ENCODE peak calls at places on chromosomes 12 and 14, in five cellular contexts. V, H, B, Q and K are unnamed samples.
A peak's percentile ranks its signal among the peaks of the same experiment; 100 is the strongest.

GRCh38 chr12:123111498-123112165 is 39.3 kb downstream of the PITPNM2 start:
- DNase-seq in V (no peak), H (no peak), B (no peak), Q (no peak), K (no peak)

GRCh38 chr14:65791551-65791981 is 379.0 kb downstream of the FUT8 start:
- DNase-seq in V (no peak), H (peak; percentile 63), B (no peak), Q (no peak), K (no peak)

GRCh38 chr14:80965041-80965440 is 9.6 kb downstream of the TSHR start:
- DNase-seq in V (no peak), H (no peak), B (no peak), Q (no peak), K (no peak)

GRCh38 chr14:37116933-37117844 is 55.2 kb downstream of the SLC25A21 start:
- DNase-seq in V (peak; percentile 8), H (no peak), B (no peak), Q (no peak), K (no peak)

GRCh38 chr14:91232052-91232451 is 12.5 kb downstream of the GPR68 start:
- DNase-seq in V (no peak), H (no peak), B (no peak), Q (no peak), K (no peak)

GRCh38 chr12:49748306-49748705 is 6.9 kb downstream of the TMBIM6 start:
- DNase-seq in V (no peak), H (no peak), B (no peak), Q (no peak), K (no peak)

GRCh38 chr14:56087824-56088571 is 30.2 kb upstream of the PELI2 start:
- DNase-seq in V (no peak), H (no peak), B (no peak), Q (no peak), K (no peak)

GRCh38 chr14:29548948-29549370 is 378.7 kb downstream of the PRKD1 start:
- DNase-seq in V (peak; percentile 42), H (no peak), B (no peak), Q (no peak), K (no peak)

GRCh38 chr12:95262808-95263207 is 45.2 kb downstream of the VEZT start:
- DNase-seq in V (no peak), H (no peak), B (no peak), Q (no peak), K (no peak)

GRCh38 chr12:4630262-4630661 is 18.6 kb downstream of the AKAP3 start:
- DNase-seq in V (no peak), H (no peak), B (no peak), Q (no peak), K (no peak)

GRCh38 chr14:106551265-106551664 is 1024.9 kb downstream of the TMEM121 start:
- DNase-seq in V (no peak), H (no peak), B (no peak), Q (no peak), K (no peak)

GRCh38 chr14:28731358-28731757 is 35.2 kb upstream of the FOXG1 start:
- DNase-seq in V (no peak), H (no peak), B (no peak), Q (no peak), K (no peak)

GRCh38 chr14:34713122-34713680 is 1.2 kb downstream of the CFL2 start:
- DNase-seq in V (no peak), H (no peak), B (no peak), Q (no peak), K (no peak)

GRCh38 chr14:54650331-54651017 is 83.5 kb downstream of the SAMD4A start:
- DNase-seq in V (no peak), H (no peak), B (no peak), Q (peak; percentile 70), K (no peak)

GRCh38 chr12:49288412-49288853 is 6.5 kb upstream of the PRPH start:
- DNase-seq in V (no peak), H (peak; percentile 75), B (peak; percentile 65), Q (peak; percentile 29), K (peak; percentile 17)

GRCh38 chr12:6532051-6532926 is 2.0 kb upstream of the GAPDH start:
- DNase-seq in V (peak; percentile 88), H (peak; percentile 96), B (peak; percentile 74), Q (no peak), K (peak; percentile 45)

GRCh38 chr14:69107407-69108003 is 45.4 kb downstream of the DCAF5 start:
- DNase-seq in V (peak; percentile 51), H (no peak), B (no peak), Q (no peak), K (no peak)

GRCh38 chr12:56038022-56038665 is 3.6 kb upstream of the RPS26 start:
- DNase-seq in V (no peak), H (no peak), B (no peak), Q (no peak), K (no peak)

GRCh38 chr14:99562848-99563748 is 40.9 kb downstream of the CCDC85C start:
- DNase-seq in V (peak; percentile 39), H (no peak), B (no peak), Q (peak; percentile 93), K (peak; percentile 77)

GRCh38 chr12:12645485-12645884 is 33.8 kb downstream of the CREBL2 start:
- DNase-seq in V (no peak), H (peak; percentile 67), B (peak; percentile 36), Q (no peak), K (no peak)

GRCh38 chr12:59149995-59150642 is 229.8 kb upstream of the LRIG3 start:
- DNase-seq in V (peak; percentile 43), H (no peak), B (no peak), Q (no peak), K (peak; percentile 1)

GRCh38 chr14:105219753-105220152 is 28.6 kb upstream of the BTBD6 start:
- DNase-seq in V (no peak), H (no peak), B (no peak), Q (no peak), K (no peak)

GRCh38 chr14:77111021-77111420 is 13.0 kb downstream of the CIPC start:
- DNase-seq in V (no peak), H (no peak), B (no peak), Q (peak; percentile 37), K (no peak)

GRCh38 chr12:127191124-127191523 is 1075.8 kb upstream of the TMEM132C start:
- DNase-seq in V (peak; percentile 29), H (no peak), B (no peak), Q (no peak), K (no peak)

GRCh38 chr14:94691658-94692029 is 78.3 kb downstream of the GSC start:
- DNase-seq in V (no peak), H (no peak), B (no peak), Q (no peak), K (no peak)

GRCh38 chr14:94029250-94029649 is 3.1 kb downstream of the OTUB2 start:
- DNase-seq in V (no peak), H (no peak), B (no peak), Q (no peak), K (no peak)

GRCh38 chr12:24226745-24227350 is 277.4 kb upstream of the SOX5 start:
- DNase-seq in V (peak; percentile 61), H (no peak), B (no peak), Q (no peak), K (no peak)

GRCh38 chr12:117125275-117125613 is 26.0 kb upstream of the TESC start:
- DNase-seq in V (no peak), H (peak; percentile 8), B (no peak), Q (peak; percentile 4), K (no peak)

DNA sequence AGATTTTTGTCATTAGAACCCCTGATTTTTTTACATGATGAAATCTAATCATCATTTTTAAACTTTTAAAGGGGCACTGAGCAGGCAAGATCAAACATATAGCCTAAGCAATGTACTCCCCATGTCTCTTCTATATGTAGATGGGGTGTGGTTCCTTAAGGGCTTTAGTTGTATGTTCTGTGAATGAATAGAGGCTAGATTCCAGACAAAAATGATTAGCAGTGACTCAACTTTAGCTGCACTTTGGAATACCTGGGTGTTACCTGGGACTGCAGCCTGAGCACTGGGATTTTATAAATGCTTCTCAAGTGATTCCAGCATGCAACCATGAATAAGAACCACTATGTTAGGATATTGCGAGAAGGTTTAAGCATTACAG is 256.7 kb upstream of the PLEKHG7 start:
- DNase-seq in V (no peak), H (no peak), B (no peak), Q (no peak), K (no peak)
- H3K27ac ChIP-seq in V (no peak overlapping the region), H (no peak overlapping the region), B (no peak overlapping the region), Q (no peak overlapping the region), K (no peak overlapping the region)

GRCh38 chr12:108235231-108235959 is 103.7 kb downstream of the CMKLR1 start:
- DNase-seq in V (no peak), H (no peak), B (no peak), Q (no peak), K (no peak)

GRCh38 chr12:108238474-108238873 is 100.6 kb downstream of the CMKLR1 start:
- DNase-seq in V (no peak), H (no peak), B (no peak), Q (no peak), K (no peak)

GRCh38 chr12:108234155-108234554 is 105.0 kb downstream of the CMKLR1 start:
- DNase-seq in V (no peak), H (no peak), B (no peak), Q (no peak), K (no peak)

GRCh38 chr12:108237272-108237671 is 101.8 kb downstream of the CMKLR1 start:
- DNase-seq in V (no peak), H (no peak), B (no peak), Q (no peak), K (no peak)

DNA sequence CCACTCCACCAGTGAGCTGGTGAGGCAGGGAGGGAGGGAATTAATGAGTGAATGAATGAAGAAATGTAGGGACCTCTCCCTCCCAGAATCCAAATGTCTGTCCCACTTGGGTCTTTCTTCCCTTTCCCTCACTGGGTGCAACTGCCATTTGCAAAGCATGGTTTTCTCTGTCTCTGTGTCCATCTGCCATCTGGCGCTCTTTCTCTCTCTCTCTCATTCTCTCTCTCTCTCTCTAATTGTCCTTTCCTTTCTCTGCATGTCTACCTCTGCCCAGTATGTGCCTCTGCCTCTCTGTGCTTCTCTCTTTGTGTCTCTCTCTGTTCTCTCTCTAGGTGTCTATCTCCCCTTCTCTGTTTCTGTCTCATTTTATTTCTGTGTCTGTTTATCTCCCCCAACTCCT is 102.7 kb downstream of the CMKLR1 start:
- DNase-seq in V (no peak), H (no peak), B (no peak), Q (no peak), K (no peak)
- H3K27ac ChIP-seq in V (no peak overlapping the region), H (no peak overlapping the region), B (no peak overlapping the region), Q (no peak overlapping the region), K (no peak overlapping the region)

GRCh38 chr12:47224563-47225133 is 144.9 kb upstream of the AMIGO2 start:
- DNase-seq in V (no peak), H (no peak), B (no peak), Q (no peak), K (no peak)
- H3K27ac ChIP-seq in V (no peak overlapping the region), H (no peak overlapping the region), B (no peak overlapping the region), Q (no peak overlapping the region), K (no peak overlapping the region)

DNA sequence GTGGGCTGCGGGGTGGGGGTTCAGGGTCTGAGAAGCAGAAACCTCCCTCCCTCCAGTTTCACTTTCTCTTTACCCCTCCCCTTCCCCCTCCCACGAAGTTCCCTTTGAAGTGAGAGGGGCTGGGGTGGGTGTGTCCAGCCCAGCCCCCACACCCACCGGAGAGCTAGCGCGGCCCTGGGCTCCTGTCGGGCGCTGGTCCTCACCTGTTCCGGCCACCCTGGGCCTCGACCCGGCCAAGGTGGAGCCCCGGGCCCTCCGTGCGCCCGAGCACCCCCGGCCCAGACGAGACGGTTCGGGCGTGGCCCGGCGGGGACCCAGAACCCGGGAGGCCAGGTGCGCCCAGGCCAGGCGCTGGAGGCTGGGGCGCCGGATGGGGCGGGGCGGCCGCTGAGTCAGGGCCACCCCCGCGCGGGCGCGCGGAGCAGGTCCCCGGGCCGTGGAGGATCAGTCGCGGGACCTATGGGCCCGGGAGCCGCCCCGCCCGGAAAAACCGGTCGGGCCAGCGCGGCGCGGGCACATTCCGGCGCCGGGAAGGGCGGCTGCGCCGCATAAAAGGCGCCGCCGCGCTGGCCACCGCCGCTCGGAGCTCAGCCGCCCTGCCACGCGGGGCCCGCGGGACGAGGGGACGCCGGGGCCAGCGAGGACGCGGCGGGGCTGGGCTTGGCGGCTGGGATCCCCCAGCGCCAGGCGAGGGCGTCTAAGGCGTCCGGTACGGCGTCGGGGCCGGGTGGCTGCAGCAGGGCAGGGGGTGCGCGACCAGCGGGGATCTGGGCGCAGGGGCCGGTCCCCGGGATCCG is 21.6 kb upstream of the KIF26A start:
- DNase-seq in V (no peak), H (peak; percentile 10), B (peak; percentile 33), Q (peak; percentile 90), K (no peak)
- H3K27ac ChIP-seq in V (no peak overlapping the region), H (no peak overlapping the region), B (no peak overlapping the region), Q (peak overlapping the region; percentile 75), K (no peak overlapping the region)